ENCODE peak calls at places on chromosomes 5 and 9, in six cellular contexts. V is psoas muscle, M is left lung, P is gastrocnemius medialis, R is adrenal gland, X is DND-41. B is an unnamed sample. For H3K9me3, the result is how much of the 10 kb centered on the place peaks cover.

GRCh38 chr9:112086627-112087026 is 88.5 kb downstream of the SUSD1 start:
- DNase-seq in V (no peak), M (no peak), P (no peak), R (no peak), X (no peak), B (no peak)

GRCh38 chr5:1187234-1187949 is 14.0 kb upstream of the SLC6A19 start:
- DNase-seq in V (peak), M (peak), P (no peak), R (no peak), X (no peak), B (no peak)

GRCh38 chr9:129139993-129140396 is 28.8 kb downstream of the PTPA start:
- DNase-seq in V (peak), M (no peak), P (peak), R (peak), X (peak), B (peak)

GRCh38 chr5:80216753-80217596 is 38.9 kb downstream of the SERINC5 start:
- DNase-seq in V (peak), M (no peak), P (peak), R (peak), X (no peak), B (no peak)

GRCh38 chr9:137744632-137745183 is 125.9 kb downstream of the EHMT1 start:
- DNase-seq in V (no peak), M (no peak), P (no peak), R (no peak), X (no peak), B (no peak)

GRCh38 chr9:79639354-79639753 is 67.6 kb downstream of the TLE4 start:
- DNase-seq in V (no peak), M (no peak), P (no peak), R (no peak), X (no peak), B (no peak)

GRCh38 chr5:139744471-139745120 is 51.0 kb upstream of the PSD2 start:
- DNase-seq in V (no peak), M (no peak), P (no peak), R (no peak), X (no peak), B (no peak)

GRCh38 chr5:68187268-68188055 is 28.1 kb upstream of the PIK3R1 start:
- DNase-seq in V (peak), M (peak), P (no peak), R (peak), X (no peak), B (no peak)

GRCh38 chr9:112360047-112360804 is 19.7 kb upstream of the HSDL2 start:
- DNase-seq in V (no peak), M (no peak), P (no peak), R (no peak), X (no peak), B (no peak)

GRCh38 chr9:108836319-108836718 is 19.5 kb downstream of the ACTL7B start:
- DNase-seq in V (no peak), M (no peak), P (no peak), R (no peak), X (no peak), B (no peak)

GRCh38 chr5:55554879-55555278 is 20.1 kb upstream of the PLPP1 start:
- DNase-seq in V (no peak), M (no peak), P (no peak), R (no peak), X (no peak), B (no peak)

GRCh38 chr5:177980776-177981175 is 15.3 kb downstream of the PROP1 start:
- DNase-seq in V (no peak), M (no peak), P (no peak), R (no peak), X (no peak), B (no peak)

GRCh38 chr9:136596630-136597031 is 50.8 kb upstream of the NOTCH1 start:
- DNase-seq in V (no peak), M (peak), P (no peak), R (no peak), X (no peak), B (no peak)

GRCh38 chr9:101758300-101758930 is 20.0 kb upstream of the GRIN3A start:
- DNase-seq in V (no peak), M (no peak), P (no peak), R (no peak), X (no peak), B (no peak)

GRCh38 chr9:7174301-7174700 is 416.5 kb downstream of the KDM4C start:
- DNase-seq in V (no peak), M (no peak), P (no peak), R (no peak), X (no peak), B (no peak)

GRCh38 chr9:32866292-32866691 is 83.0 kb downstream of the TMEM215 start:
- DNase-seq in V (no peak), M (no peak), P (no peak), R (no peak), X (no peak), B (no peak)

GRCh38 chr5:16539169-16539666 is 73.6 kb upstream of the ZNF622 start:
- DNase-seq in V (peak), M (no peak), P (peak), R (peak), X (no peak), B (no peak)

GRCh38 chr9:121331992-121332685 is 37.9 kb downstream of the STOM start:
- DNase-seq in V (no peak), M (no peak), P (no peak), R (no peak), X (no peak), B (no peak)

GRCh38 chr5:179207920-179208705 is 137.1 kb downstream of the ADAMTS2 start:
- DNase-seq in V (peak), M (peak), P (no peak), R (no peak), X (no peak), B (no peak)

GRCh38 chr5:170380361-170380951 is 8.7 kb downstream of the KCNMB1 start:
- DNase-seq in V (no peak), M (no peak), P (no peak), R (no peak), X (no peak), B (no peak)

GRCh38 chr5:41418220-41419031 is 92.0 kb downstream of the PLCXD3 start:
- DNase-seq in V (no peak), M (no peak), P (no peak), R (no peak), X (no peak), B (no peak)

GRCh38 chr9:136053757-136054142 is 41.3 kb downstream of the NACC2 start:
- DNase-seq in V (no peak), M (no peak), P (no peak), R (no peak), X (no peak), B (no peak)

GRCh38 chr9:20379804-20380225 is 242.5 kb downstream of the MLLT3 start:
- DNase-seq in V (no peak), M (no peak), P (no peak), R (no peak), X (no peak), B (no peak)

GRCh38 chr9:130140701-130141100 is 31.5 kb upstream of the NCS1 start:
- DNase-seq in V (no peak), M (no peak), P (no peak), R (no peak), X (no peak), B (no peak)

GRCh38 chr9:125126019-125126746 is 17.1 kb downstream of the SCAI start:
- DNase-seq in V (peak), M (peak), P (peak), R (peak), X (peak), B (peak)

GRCh38 chr5:171961117-171961516 is 45.3 kb downstream of the FBXW11 start:
- DNase-seq in V (no peak), M (no peak), P (no peak), R (no peak), X (no peak), B (no peak)

GRCh38 chr9:69254223-69254622 is 70.8 kb upstream of the ENTREP1 start:
- DNase-seq in V (no peak), M (no peak), P (no peak), R (no peak), X (no peak), B (no peak)

GRCh38 chr5:60248900-60249299 is 355.4 kb upstream of the PDE4D start:
- DNase-seq in V (peak), M (no peak), P (no peak), R (peak), X (peak), B (no peak)

GRCh38 chr5:155260798-155261197 is 247.2 kb downstream of the KIF4B start:
- DNase-seq in V (no peak), M (no peak), P (no peak), R (no peak), X (peak), B (no peak)

GRCh38 chr5:115507682-115508081 is 36.9 kb downstream of the FEM1C start:
- DNase-seq in V (no peak), M (no peak), P (no peak), R (no peak), X (no peak), B (no peak)

GRCh38 chr9:82972446-82972845 is 90.5 kb downstream of the RASEF start:
- DNase-seq in V (no peak), M (no peak), P (no peak), R (no peak), X (no peak), B (no peak)

GRCh38 chr5:13865317-13865716 is 79.2 kb downstream of the DNAH5 start:
- DNase-seq in V (no peak), M (no peak), P (no peak), R (no peak), X (no peak), B (no peak)

GRCh38 chr5:104370523-104370922 is 807.9 kb upstream of the NUDT12 start:
- DNase-seq in V (no peak), M (no peak), P (no peak), R (no peak), X (no peak), B (no peak)

GRCh38 chr5:80588858-80589540 is 18.9 kb upstream of the ANKRD34B start:
- DNase-seq in V (no peak), M (no peak), P (no peak), R (no peak), X (no peak), B (no peak)

GRCh38 chr9:123375725-123376132 is 19.7 kb downstream of the CRB2 start:
- DNase-seq in V (no peak), M (peak), P (no peak), R (no peak), X (peak), B (no peak)

GRCh38 chr5:7329712-7330111 is 66.2 kb upstream of the ADCY2 start:
- DNase-seq in V (no peak), M (no peak), P (no peak), R (no peak), X (no peak), B (no peak)

GRCh38 chr9:133890583-133890982 is 101.5 kb downstream of the VAV2 start:
- DNase-seq in V (no peak), M (no peak), P (no peak), R (no peak), X (no peak), B (no peak)
- H3K27ac ChIP-seq in V (no peak), M (no peak), P (no peak), R (no peak), X (no peak), B (no peak)

GRCh38 chr9:37749129-37749528 is 4.5 kb upstream of the TRMT10B start:
- DNase-seq in V (no peak), M (no peak), P (no peak), R (no peak), X (no peak), B (no peak)

GRCh38 chr9:37758747-37759146 is 5.1 kb downstream of the TRMT10B start:
- DNase-seq in V (no peak), M (no peak), P (no peak), R (no peak), X (no peak), B (no peak)

GRCh38 chr9:37752646-37753488 is 738 bp upstream of the TRMT10B start:
- DNase-seq in V (no peak), M (no peak), P (no peak), R (no peak), X (peak), B (no peak)

GRCh38 chr9:37751186-37751585 is 2.4 kb upstream of the TRMT10B start:
- DNase-seq in V (no peak), M (no peak), P (no peak), R (no peak), X (no peak), B (no peak)

DNA sequence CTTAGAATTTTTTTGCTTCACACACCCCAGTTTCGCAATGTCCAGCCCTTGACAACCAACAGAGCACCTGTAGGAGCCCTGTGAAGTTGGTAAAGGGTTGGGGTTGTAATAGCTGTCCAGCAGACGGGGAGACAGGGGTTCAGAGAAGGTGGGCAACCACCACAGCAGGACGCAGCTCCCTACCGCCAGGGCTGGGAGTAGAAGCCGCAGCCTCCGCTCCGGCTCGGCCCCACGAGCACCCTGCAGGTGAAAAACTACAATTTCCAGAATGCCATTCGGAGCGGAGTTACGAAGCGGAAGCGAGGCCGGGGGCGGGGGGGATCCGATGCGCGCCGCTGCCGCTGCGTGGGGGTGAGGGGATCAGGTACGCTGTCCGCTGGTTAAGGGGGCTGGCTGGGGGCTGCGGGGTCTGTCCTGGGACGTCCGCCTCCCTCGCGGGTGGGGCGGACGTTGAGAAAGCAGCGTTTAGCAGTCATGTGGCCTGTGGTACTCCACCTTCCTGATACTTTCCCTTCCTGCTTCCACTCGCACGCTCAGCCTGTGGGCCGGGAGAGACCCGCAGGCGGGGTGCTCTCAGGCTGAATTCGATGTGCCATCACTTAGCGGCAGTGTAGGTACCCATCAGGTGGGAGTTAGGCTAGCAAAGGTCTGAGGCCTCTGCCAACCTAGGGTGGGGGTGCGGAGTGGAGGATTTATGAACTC is at the start of gene TRMT10B:
- DNase-seq in V (peak), M (peak), P (peak), R (peak), X (peak), B (peak)
- TF ChIP-seq CTCF in V (no peak), M (no peak), P (peak), R (no peak), X (peak), B (no peak)

GRCh38 chr9:96818535-96818934 is 35.8 kb downstream of the ZNF782 start:
- DNase-seq in V (no peak), M (no peak), P (no peak), R (no peak), X (no peak), B (no peak)

GRCh38 chr9:96813607-96814006 is 35.7 kb upstream of the ZNF510 start:
- DNase-seq in V (no peak), M (no peak), P (no peak), R (no peak), X (no peak), B (no peak)

DNA sequence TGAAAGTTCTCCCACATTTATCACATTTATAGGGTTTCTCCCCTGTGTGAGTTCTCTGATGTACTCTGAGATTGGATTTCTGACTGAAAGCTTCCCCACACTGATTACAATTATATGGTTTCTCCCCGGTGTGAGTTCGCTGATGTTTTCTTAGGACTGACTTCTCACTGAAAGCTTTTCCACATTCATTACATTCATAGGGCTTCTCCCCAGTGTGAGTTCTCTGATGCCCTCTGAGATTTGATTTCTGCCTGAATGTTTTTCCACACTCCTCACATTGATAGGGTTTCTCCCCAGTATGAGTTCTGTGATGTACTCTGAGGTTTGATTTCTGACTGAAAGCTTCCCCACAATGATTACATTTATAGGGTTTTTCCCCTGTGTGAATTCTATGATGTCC is 36.3 kb downstream of the ZNF782 start:
- DNase-seq in V (no peak), M (no peak), P (no peak), R (no peak), X (no peak), B (no peak)
- H3K9me3 ChIP-seq in V (half or more), M (under half), P (under half), R (half or more), X (under half), B (half or more)

GRCh38 chr5:127813633-127814171 is 110.5 kb downstream of the CCDC192 start:
- DNase-seq in V (no peak), M (no peak), P (no peak), R (peak), X (no peak), B (no peak)
- H3K27ac ChIP-seq in V (no peak), M (no peak), P (no peak), R (peak), X (no peak), B (no peak)

DNA sequence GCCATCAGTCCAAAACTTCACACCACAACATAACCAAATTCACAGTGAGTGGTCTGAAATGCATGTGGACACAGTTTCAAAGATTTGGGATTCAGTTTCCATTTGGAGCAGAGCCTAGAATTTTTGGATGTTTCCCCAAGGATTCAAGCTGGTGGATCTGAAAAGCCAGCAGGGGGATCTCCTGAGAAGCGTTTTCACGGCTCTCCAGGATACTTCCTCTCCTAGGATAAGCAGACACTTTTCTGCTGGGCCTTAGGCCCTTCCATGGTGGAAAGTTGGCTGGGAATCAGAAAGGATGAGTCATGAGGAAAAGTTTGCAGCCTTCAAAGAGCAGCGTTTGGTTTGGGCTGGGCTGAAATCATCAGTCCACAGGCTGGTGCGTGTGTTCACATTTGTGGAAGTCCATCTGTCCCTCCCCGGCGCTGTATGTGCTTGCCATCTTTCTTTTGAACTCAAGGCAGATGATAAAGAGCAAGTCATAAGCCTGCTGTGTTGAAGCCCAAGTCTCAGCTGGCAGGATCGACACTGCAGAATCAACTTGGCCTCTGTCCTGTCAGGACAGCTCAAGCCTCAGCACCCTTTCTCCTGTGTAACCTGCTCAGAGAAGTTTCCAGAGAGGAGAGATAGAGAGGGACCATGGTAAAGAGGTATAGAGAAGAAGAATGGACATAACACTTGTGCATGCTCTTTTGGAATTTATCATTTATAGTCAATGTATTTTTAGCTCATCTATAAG is 152.6 kb upstream of the MSX2 start:
- DNase-seq in V (peak), M (no peak), P (peak), R (peak), X (no peak), B (no peak)
- TF ChIP-seq CTCF in V (no peak), M (no peak), P (no peak), R (no peak), X (no peak), B (no peak)

DNA sequence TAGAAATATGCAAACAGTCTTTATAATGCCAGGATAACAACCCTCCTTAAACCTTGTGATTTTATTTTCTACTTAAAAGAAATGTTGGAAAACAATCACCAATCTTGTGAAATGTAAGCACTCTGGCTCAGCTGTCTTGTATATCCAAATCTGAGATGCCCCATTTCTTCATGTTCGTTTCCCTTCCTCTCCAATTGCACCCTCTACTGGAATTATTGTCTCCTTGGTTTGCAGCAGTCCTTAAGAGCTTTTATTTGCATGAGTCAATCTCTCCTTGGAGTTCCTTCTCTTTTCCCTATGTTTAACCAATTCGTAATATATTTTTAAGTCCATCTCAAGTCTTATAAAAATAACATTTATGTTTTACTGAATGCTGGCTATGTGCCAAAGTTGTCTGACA is 362.0 kb upstream of the CDH10 start:
- DNase-seq in V (no peak), M (no peak), P (no peak), R (no peak), X (no peak), B (no peak)
- H3K9me3 ChIP-seq in V (under half), M (under half), P (under half), R (under half), X (under half), B (under half)

B was measured in CD4-positive, alpha-beta T cell.